ENCODE peak calls at places on chromosomes 4 and X, in four cellular contexts. N is heart left ventricle, S is psoas muscle, V is IMR-90. K is an unnamed sample.

GRCh38 chrX:55099162-55099561 is 10.3 kb downstream of the PAGE2 start:
- DNase-seq in N (no peak), S (no peak), V (no peak), K (no peak)

GRCh38 chr4:99088485-99089365 is at the start of gene ADH5:
- DNase-seq in N (peak; percentile 93), S (peak; percentile 93), V (peak; percentile 81), K (peak; percentile 91)

GRCh38 chr4:120841580-120841979 is 80.9 kb downstream of the PRDM5 start:
- DNase-seq in N (no peak), S (no peak), V (peak; percentile 17), K (no peak)

GRCh38 chr4:185115827-185116232 is 27.2 kb upstream of the SLC25A4 start:
- DNase-seq in N (peak; percentile 91), S (peak; percentile 65), V (peak; percentile 94), K (peak; percentile 84)

GRCh38 chr4:20046931-20047677 is 204.6 kb upstream of the SLIT2 start:
- DNase-seq in N (no peak), S (no peak), V (peak; percentile 24), K (no peak)

GRCh38 chr4:21304061-21304541 is 603.8 kb downstream of the PACRGL start:
- DNase-seq in N (no peak), S (no peak), V (no peak), K (no peak)

GRCh38 chr4:74625981-74626380 is 168.3 kb downstream of the BTC start:
- DNase-seq in N (no peak), S (no peak), V (no peak), K (no peak)

GRCh38 chr4:145736241-145736831 is 56.4 kb downstream of the C4orf51 start:
- DNase-seq in N (peak; percentile 65), S (peak; percentile 77), V (no peak), K (peak; percentile 69)

GRCh38 chr4:73850261-73850970 is 2.7 kb upstream of the PF4V1 start:
- DNase-seq in N (no peak), S (no peak), V (peak; percentile 17), K (no peak)

GRCh38 chrX:118178450-118178849 is 61.8 kb upstream of the KLHL13 start:
- DNase-seq in N (no peak), S (no peak), V (no peak), K (no peak)

GRCh38 chrX:149073464-149073863 is 431.6 kb downstream of the IDS start:
- DNase-seq in N (no peak), S (no peak), V (no peak), K (no peak)

GRCh38 chr4:23981328-23981727 is 91.5 kb upstream of the PPARGC1A start:
- DNase-seq in N (no peak), S (no peak), V (peak; percentile 55), K (no peak)

GRCh38 chr4:148112231-148112982 is 329.8 kb downstream of the NR3C2 start:
- DNase-seq in N (no peak), S (no peak), V (peak; percentile 55), K (no peak)

GRCh38 chrX:134480061-134480460 is 20.1 kb downstream of the HPRT1 start:
- DNase-seq in N (no peak), S (no peak), V (peak; percentile 70), K (no peak)

GRCh38 chr4:163350672-163351071 is 7.0 kb downstream of the NPY5R start:
- DNase-seq in N (no peak), S (no peak), V (no peak), K (no peak)

GRCh38 chr4:17475481-17475880 is 36.4 kb downstream of the QDPR start:
- DNase-seq in N (no peak), S (no peak), V (peak; percentile 59), K (no peak)

GRCh38 chr4:103306870-103307345 is 108.8 kb upstream of the CENPE start:
- DNase-seq in N (peak; percentile 22), S (no peak), V (no peak), K (no peak)

GRCh38 chr4:74374128-74374527 is 9.2 kb downstream of the EREG start:
- DNase-seq in N (no peak), S (no peak), V (no peak), K (no peak)

GRCh38 chrX:140091276-140091886 is 126.1 kb upstream of the CXorf66 start:
- DNase-seq in N (no peak), S (peak; percentile 51), V (no peak), K (no peak)

GRCh38 chrX:133350751-133351150 is 64.5 kb downstream of the GPC4 start:
- DNase-seq in N (peak; percentile 30), S (peak; percentile 64), V (no peak), K (peak; percentile 67)

GRCh38 chrX:46325312-46325877 is 219.8 kb downstream of the ZNF674 start:
- DNase-seq in N (no peak), S (no peak), V (peak; percentile 52), K (no peak)

GRCh38 chr4:25154594-25155265 is 5.5 kb downstream of the SEPSECS start:
- DNase-seq in N (no peak), S (no peak), V (no peak), K (no peak)

GRCh38 chr4:86641516-86642090 is 47.5 kb downstream of the PTPN13 start:
- DNase-seq in N (no peak), S (no peak), V (no peak), K (no peak)

GRCh38 chrX:43975747-43976146 is 2.6 kb upstream of the NDP start:
- DNase-seq in N (no peak), S (no peak), V (no peak), K (no peak)

GRCh38 chr4:147334478-147334877 is 146.4 kb upstream of the EDNRA start:
- DNase-seq in N (no peak), S (no peak), V (peak; percentile 86), K (no peak)

GRCh38 chr4:169151671-169152070 is 119.1 kb downstream of the SH3RF1 start:
- DNase-seq in N (no peak), S (no peak), V (peak; percentile 86), K (no peak)

GRCh38 chr4:77176606-77177005 is 19.6 kb downstream of the CCNG2 start:
- DNase-seq in N (no peak), S (no peak), V (no peak), K (no peak)

GRCh38 chr4:15945516-15945915 is 7.0 kb upstream of the FGFBP1 start:
- DNase-seq in N (no peak), S (no peak), V (no peak), K (no peak)

GRCh38 chr4:161101881-161102280 is 1061.9 kb downstream of the FSTL5 start:
- DNase-seq in N (no peak), S (no peak), V (no peak), K (no peak)
- H3K27ac ChIP-seq in N (no peak overlapping the region), S (no peak overlapping the region), V (no peak overlapping the region), K (no peak overlapping the region)

GRCh38 chr4:3784469-3785291 is 18.5 kb downstream of the ADRA2C start:
- DNase-seq in N (no peak), S (no peak), V (no peak), K (no peak)

GRCh38 chr4:3781193-3781886 is 15.2 kb downstream of the ADRA2C start:
- DNase-seq in N (no peak), S (no peak), V (no peak), K (no peak)

GRCh38 chr4:3781997-3782930 is 16.1 kb downstream of the ADRA2C start:
- DNase-seq in N (no peak), S (no peak), V (no peak), K (no peak)

GRCh38 chr4:3785292-3785565 is 19.0 kb downstream of the ADRA2C start:
- DNase-seq in N (no peak), S (no peak), V (no peak), K (no peak)

GRCh38 chr4:3783691-3784306 is 17.6 kb downstream of the ADRA2C start:
- DNase-seq in N (no peak), S (no peak), V (no peak), K (no peak)
- H3K27ac ChIP-seq in N (no peak overlapping the region), S (no peak overlapping the region), V (no peak overlapping the region), K (no peak overlapping the region)

GRCh38 chrX:39642071-39642470 is 455.7 kb downstream of the BCOR start:
- DNase-seq in N (no peak), S (no peak), V (no peak), K (no peak)
- H3K27ac ChIP-seq in N (no peak overlapping the region), S (no peak overlapping the region), V (no peak overlapping the region), K (no peak overlapping the region)

GRCh38 chrX:103311401-103311785 is 603 bp upstream of the BEX2 start:
- DNase-seq in N (no peak), S (no peak), V (no peak), K (no peak)

GRCh38 chrX:103309860-103310591 is 764 bp downstream of the BEX2 start:
- DNase-seq in N (no peak), S (no peak), V (no peak), K (no peak)

DNA sequence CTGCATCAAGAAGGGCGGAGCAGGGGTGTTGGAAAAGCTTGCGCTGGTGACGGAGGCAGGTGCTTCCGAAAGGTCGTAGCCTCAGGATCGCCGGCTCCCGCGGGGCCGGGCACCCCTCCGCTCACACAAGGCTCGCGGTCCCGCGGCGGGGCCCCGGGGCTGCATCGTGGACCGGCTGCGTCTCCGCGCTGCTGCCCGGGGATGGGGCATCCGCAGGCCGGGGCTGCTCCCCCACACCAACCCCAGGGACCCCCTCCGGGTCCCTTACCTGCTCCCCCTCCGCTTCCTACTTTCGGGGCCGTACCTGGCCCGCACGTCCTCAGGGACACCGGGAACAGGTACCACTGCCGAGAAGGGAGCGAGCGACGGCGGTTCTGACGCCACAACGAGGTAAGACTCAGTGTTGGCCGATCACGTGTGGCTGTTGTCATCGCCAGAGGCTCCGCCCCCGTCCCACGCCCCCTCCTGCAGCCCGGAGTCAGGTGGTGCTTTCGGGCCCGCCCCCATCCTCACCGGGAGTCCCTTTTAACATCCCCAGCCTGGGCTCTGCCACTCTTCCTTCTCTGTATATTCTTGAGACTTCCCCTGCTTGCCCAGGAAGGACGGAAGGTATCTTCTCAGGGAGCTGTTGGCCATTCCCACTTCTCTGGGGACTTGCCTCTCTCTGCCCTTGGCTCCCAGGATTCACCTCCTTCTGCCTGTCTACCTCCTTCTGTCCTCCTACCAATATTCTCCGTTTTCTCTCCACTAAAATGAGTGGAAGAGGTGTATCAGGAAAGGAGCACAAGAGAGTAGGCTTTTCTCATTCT is at the start of gene BEX2:
- DNase-seq in N (no peak), S (no peak), V (no peak), K (no peak)
- H3K27ac ChIP-seq in N (no peak within 1 kb of the TSS), S (no peak within 1 kb of the TSS), V (no peak within 1 kb of the TSS), K (no peak within 1 kb of the TSS)

GRCh38 chrX:2898861-2899512 is 30.2 kb downstream of the ARSD start:
- DNase-seq in N (no peak), S (no peak), V (no peak), K (no peak)
- H3K27ac ChIP-seq in N (no peak overlapping the region), S (no peak overlapping the region), V (no peak overlapping the region), K (no peak overlapping the region)

GRCh38 chr4:7029921-7030320 is 13.3 kb upstream of the TADA2B start:
- DNase-seq in N (no peak), S (peak; percentile 40), V (no peak), K (no peak)

GRCh38 chr4:7030856-7031255 is 12.3 kb upstream of the TADA2B start:
- DNase-seq in N (no peak), S (peak; percentile 12), V (no peak), K (no peak)

GRCh38 chr4:7034262-7035081 is 8.7 kb upstream of the TADA2B start:
- DNase-seq in N (peak; percentile 25), S (peak; percentile 44), V (peak; percentile 67), K (no peak)

GRCh38 chr4:7031526-7032449 is 11.4 kb upstream of the TADA2B start:
- DNase-seq in N (peak; percentile 17), S (peak; percentile 39), V (no peak), K (no peak)

GRCh38 chr4:7032591-7032990 is 10.6 kb upstream of the TADA2B start:
- DNase-seq in N (no peak), S (peak; percentile 23), V (no peak), K (no peak)
- H3K27ac ChIP-seq in N (no peak overlapping the region), S (no peak overlapping the region), V (no peak overlapping the region), K (no peak overlapping the region)